ENCODE peak calls at places on chromosomes 5 and 9, in six cellular contexts. One of them, this sample, is unnamed.

GRCh38 chr5:150764530-150764929 is 5.7 kb upstream of the DCTN4 start:
- DNase-seq in Panc1: no peak
- DNase-seq in psoas muscle: no peak
- DNase-seq in endothelial cell of umbilical vein: no peak
- DNase-seq in GM23338: no peak
- DNase-seq in tibial artery: no peak
- DNase-seq in this sample: no peak

GRCh38 chr9:96599298-96599697 is 20.3 kb downstream of the CDC14B start:
- DNase-seq in psoas muscle: no peak
- DNase-seq in endothelial cell of umbilical vein: no peak
- DNase-seq in Panc1: no peak
- DNase-seq in tibial artery: no peak
- DNase-seq in GM23338: no peak
- DNase-seq in this sample: no peak

GRCh38 chr5:55173696-55174101 is 722 bp upstream of the CDC20B start:
- DNase-seq in endothelial cell of umbilical vein: no peak
- DNase-seq in GM23338: peak
- DNase-seq in tibial artery: no peak
- DNase-seq in Panc1: no peak
- DNase-seq in psoas muscle: no peak
- DNase-seq in this sample: no peak

GRCh38 chr5:138032572-138033274 is at the start of gene FAM13B:
- DNase-seq in GM23338: peak
- DNase-seq in endothelial cell of umbilical vein: peak
- DNase-seq in psoas muscle: peak
- DNase-seq in Panc1: no peak
- DNase-seq in tibial artery: peak
- DNase-seq in this sample: peak

GRCh38 chr5:137619191-137619870 is 116.6 kb downstream of the KLHL3 start:
- DNase-seq in Panc1: no peak
- DNase-seq in psoas muscle: peak
- DNase-seq in tibial artery: peak
- DNase-seq in endothelial cell of umbilical vein: no peak
- DNase-seq in GM23338: no peak
- DNase-seq in this sample: no peak

GRCh38 chr5:16827755-16828154 is 108.3 kb downstream of the MYO10 start:
- DNase-seq in endothelial cell of umbilical vein: no peak
- DNase-seq in tibial artery: no peak
- DNase-seq in psoas muscle: no peak
- DNase-seq in GM23338: no peak
- DNase-seq in Panc1: no peak
- DNase-seq in this sample: no peak

GRCh38 chr5:80961376-80962281 is 1.5 kb downstream of the RASGRF2 start:
- DNase-seq in tibial artery: no peak
- DNase-seq in endothelial cell of umbilical vein: no peak
- DNase-seq in psoas muscle: no peak
- DNase-seq in Panc1: no peak
- DNase-seq in GM23338: no peak
- DNase-seq in this sample: no peak

GRCh38 chr9:73183917-73184861 is 32.5 kb downstream of the ANXA1 start:
- DNase-seq in Panc1: no peak
- DNase-seq in tibial artery: no peak
- DNase-seq in endothelial cell of umbilical vein: peak
- DNase-seq in psoas muscle: no peak
- DNase-seq in GM23338: peak
- DNase-seq in this sample: no peak

GRCh38 chr5:172641359-172642045 is 439 bp downstream of the NEURL1B start:
- DNase-seq in tibial artery: no peak
- DNase-seq in psoas muscle: peak
- DNase-seq in endothelial cell of umbilical vein: no peak
- DNase-seq in GM23338: peak
- DNase-seq in Panc1: no peak
- DNase-seq in this sample: no peak

GRCh38 chr5:128196791-128197190 is 113.2 kb downstream of the SLC12A2 start:
- DNase-seq in psoas muscle: no peak
- DNase-seq in endothelial cell of umbilical vein: no peak
- DNase-seq in tibial artery: no peak
- DNase-seq in Panc1: no peak
- DNase-seq in GM23338: no peak
- DNase-seq in this sample: no peak

GRCh38 chr9:30075022-30075421 is 2309.4 kb upstream of the ACO1 start:
- DNase-seq in Panc1: no peak
- DNase-seq in GM23338: peak
- DNase-seq in psoas muscle: no peak
- DNase-seq in tibial artery: no peak
- DNase-seq in endothelial cell of umbilical vein: no peak
- DNase-seq in this sample: no peak

GRCh38 chr9:8782237-8782636 is 982.7 kb upstream of the DMAC1 start:
- DNase-seq in tibial artery: no peak
- DNase-seq in Panc1: no peak
- DNase-seq in GM23338: no peak
- DNase-seq in psoas muscle: no peak
- DNase-seq in endothelial cell of umbilical vein: no peak
- DNase-seq in this sample: no peak

GRCh38 chr5:107618233-107618632 is 52.5 kb downstream of the EFNA5 start:
- DNase-seq in endothelial cell of umbilical vein: peak
- DNase-seq in tibial artery: no peak
- DNase-seq in GM23338: no peak
- DNase-seq in Panc1: no peak
- DNase-seq in psoas muscle: no peak
- DNase-seq in this sample: no peak

GRCh38 chr5:176373100-176373818 is 8.0 kb downstream of the ARL10 start:
- DNase-seq in psoas muscle: no peak
- DNase-seq in endothelial cell of umbilical vein: no peak
- DNase-seq in GM23338: no peak
- DNase-seq in Panc1: no peak
- DNase-seq in tibial artery: peak
- DNase-seq in this sample: no peak

GRCh38 chr9:121840838-121841760 is 189.7 kb downstream of the DAB2IP start:
- DNase-seq in Panc1: no peak
- DNase-seq in tibial artery: no peak
- DNase-seq in psoas muscle: no peak
- DNase-seq in GM23338: no peak
- DNase-seq in endothelial cell of umbilical vein: no peak
- DNase-seq in this sample: peak

GRCh38 chr5:10518352-10518751 is 45.5 kb upstream of the ANKRD33B start:
- DNase-seq in Panc1: no peak
- DNase-seq in GM23338: no peak
- DNase-seq in endothelial cell of umbilical vein: peak
- DNase-seq in psoas muscle: no peak
- DNase-seq in tibial artery: no peak
- DNase-seq in this sample: no peak

GRCh38 chr9:14198544-14199510 is 115.1 kb downstream of the NFIB start:
- DNase-seq in GM23338: peak
- DNase-seq in Panc1: no peak
- DNase-seq in psoas muscle: peak
- DNase-seq in endothelial cell of umbilical vein: peak
- DNase-seq in tibial artery: peak
- DNase-seq in this sample: peak

GRCh38 chr5:138775034-138775433 is 21.8 kb downstream of the CTNNA1 start:
- DNase-seq in psoas muscle: no peak
- DNase-seq in tibial artery: no peak
- DNase-seq in Panc1: no peak
- DNase-seq in GM23338: no peak
- DNase-seq in endothelial cell of umbilical vein: no peak
- DNase-seq in this sample: no peak

GRCh38 chr5:32692066-32692746 is 18.9 kb upstream of the NPR3 start:
- DNase-seq in psoas muscle: no peak
- DNase-seq in endothelial cell of umbilical vein: no peak
- DNase-seq in tibial artery: no peak
- DNase-seq in GM23338: no peak
- DNase-seq in Panc1: no peak
- DNase-seq in this sample: no peak

GRCh38 chr9:20397348-20397747 is 225.0 kb downstream of the MLLT3 start:
- DNase-seq in GM23338: peak
- DNase-seq in Panc1: no peak
- DNase-seq in endothelial cell of umbilical vein: no peak
- DNase-seq in psoas muscle: no peak
- DNase-seq in tibial artery: no peak
- DNase-seq in this sample: no peak

GRCh38 chr5:79982136-79982535 is 8.9 kb downstream of the MTX3 start:
- DNase-seq in psoas muscle: no peak
- DNase-seq in endothelial cell of umbilical vein: no peak
- DNase-seq in tibial artery: no peak
- DNase-seq in GM23338: no peak
- DNase-seq in Panc1: no peak
- DNase-seq in this sample: no peak

GRCh38 chr9:133700861-133701320 is 37.3 kb downstream of the SARDH start:
- DNase-seq in GM23338: no peak
- DNase-seq in Panc1: no peak
- DNase-seq in psoas muscle: no peak
- DNase-seq in endothelial cell of umbilical vein: no peak
- DNase-seq in tibial artery: no peak
- DNase-seq in this sample: no peak

GRCh38 chr5:35393901-35394300 is 163.6 kb upstream of the PRLR start:
- DNase-seq in GM23338: no peak
- DNase-seq in endothelial cell of umbilical vein: no peak
- DNase-seq in tibial artery: no peak
- DNase-seq in psoas muscle: no peak
- DNase-seq in Panc1: no peak
- DNase-seq in this sample: no peak

GRCh38 chr5:139806111-139806510 is 10.5 kb downstream of the PSD2 start:
- DNase-seq in tibial artery: no peak
- DNase-seq in GM23338: no peak
- DNase-seq in endothelial cell of umbilical vein: no peak
- DNase-seq in psoas muscle: no peak
- DNase-seq in Panc1: no peak
- DNase-seq in this sample: no peak

GRCh38 chr9:116377179-116377790 is 223.7 kb downstream of the PAPPA start:
- DNase-seq in psoas muscle: no peak
- DNase-seq in tibial artery: no peak
- DNase-seq in Panc1: peak
- DNase-seq in endothelial cell of umbilical vein: peak
- DNase-seq in GM23338: no peak
- DNase-seq in this sample: no peak

GRCh38 chr5:56320686-56321085 is 87.6 kb upstream of the ANKRD55 start:
- DNase-seq in tibial artery: no peak
- DNase-seq in endothelial cell of umbilical vein: no peak
- DNase-seq in Panc1: no peak
- DNase-seq in GM23338: no peak
- DNase-seq in psoas muscle: no peak
- DNase-seq in this sample: no peak
- H3K27ac ChIP-seq in tibial artery: no peak
- H3K27ac ChIP-seq in endothelial cell of umbilical vein: no peak
- H3K27ac ChIP-seq in Panc1: no peak
- H3K27ac ChIP-seq in GM23338: no peak
- H3K27ac ChIP-seq in psoas muscle: no peak
- H3K27ac ChIP-seq in this sample: no peak

GRCh38 chr5:112064956-112065355 is 308.0 kb upstream of the NREP start:
- DNase-seq in Panc1: no peak
- DNase-seq in endothelial cell of umbilical vein: no peak
- DNase-seq in tibial artery: no peak
- DNase-seq in psoas muscle: no peak
- DNase-seq in GM23338: no peak
- DNase-seq in this sample: no peak

GRCh38 chr5:112063191-112063590 is 306.2 kb upstream of the NREP start:
- DNase-seq in endothelial cell of umbilical vein: no peak
- DNase-seq in GM23338: no peak
- DNase-seq in Panc1: no peak
- DNase-seq in psoas muscle: no peak
- DNase-seq in tibial artery: no peak
- DNase-seq in this sample: no peak

GRCh38 chr5:112063878-112064615 is 307.1 kb upstream of the NREP start:
- DNase-seq in Panc1: no peak
- DNase-seq in psoas muscle: no peak
- DNase-seq in endothelial cell of umbilical vein: no peak
- DNase-seq in tibial artery: no peak
- DNase-seq in GM23338: no peak
- DNase-seq in this sample: no peak

DNA sequence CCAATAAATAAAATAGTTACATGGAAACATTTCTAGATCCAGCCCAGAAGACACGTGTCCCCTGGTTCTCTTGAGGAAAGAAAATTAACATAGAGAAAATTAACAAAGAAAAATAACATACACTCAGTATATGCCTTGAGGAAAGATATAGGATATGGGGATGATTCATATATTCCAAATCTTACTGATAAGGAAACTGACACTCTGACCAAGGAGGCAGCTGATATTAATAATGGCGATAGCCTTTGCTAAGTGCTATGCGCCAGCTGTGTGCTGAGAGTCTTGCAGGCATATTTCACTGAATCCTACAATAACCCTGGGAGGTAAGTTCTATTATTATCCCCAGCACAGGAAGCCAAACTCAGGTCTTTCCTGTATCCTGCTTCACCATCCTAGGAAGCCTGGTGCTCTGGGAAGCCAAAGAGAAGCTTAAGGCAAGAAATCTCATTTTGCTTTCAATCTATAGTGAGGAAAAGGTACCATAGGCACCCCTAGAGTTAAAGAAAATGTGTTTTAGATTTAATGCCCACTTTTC is 302.7 kb upstream of the NREP start:
- DNase-seq in endothelial cell of umbilical vein: no peak
- DNase-seq in psoas muscle: no peak
- DNase-seq in GM23338: no peak
- DNase-seq in Panc1: no peak
- DNase-seq in tibial artery: no peak
- DNase-seq in this sample: no peak
- TF ChIP-seq CTCF in endothelial cell of umbilical vein: no peak
- TF ChIP-seq CTCF in psoas muscle: no peak
- TF ChIP-seq CTCF in GM23338: no peak
- TF ChIP-seq CTCF in Panc1: no peak
- TF ChIP-seq CTCF in tibial artery: no peak
- TF ChIP-seq CTCF in this sample: no peak

DNA sequence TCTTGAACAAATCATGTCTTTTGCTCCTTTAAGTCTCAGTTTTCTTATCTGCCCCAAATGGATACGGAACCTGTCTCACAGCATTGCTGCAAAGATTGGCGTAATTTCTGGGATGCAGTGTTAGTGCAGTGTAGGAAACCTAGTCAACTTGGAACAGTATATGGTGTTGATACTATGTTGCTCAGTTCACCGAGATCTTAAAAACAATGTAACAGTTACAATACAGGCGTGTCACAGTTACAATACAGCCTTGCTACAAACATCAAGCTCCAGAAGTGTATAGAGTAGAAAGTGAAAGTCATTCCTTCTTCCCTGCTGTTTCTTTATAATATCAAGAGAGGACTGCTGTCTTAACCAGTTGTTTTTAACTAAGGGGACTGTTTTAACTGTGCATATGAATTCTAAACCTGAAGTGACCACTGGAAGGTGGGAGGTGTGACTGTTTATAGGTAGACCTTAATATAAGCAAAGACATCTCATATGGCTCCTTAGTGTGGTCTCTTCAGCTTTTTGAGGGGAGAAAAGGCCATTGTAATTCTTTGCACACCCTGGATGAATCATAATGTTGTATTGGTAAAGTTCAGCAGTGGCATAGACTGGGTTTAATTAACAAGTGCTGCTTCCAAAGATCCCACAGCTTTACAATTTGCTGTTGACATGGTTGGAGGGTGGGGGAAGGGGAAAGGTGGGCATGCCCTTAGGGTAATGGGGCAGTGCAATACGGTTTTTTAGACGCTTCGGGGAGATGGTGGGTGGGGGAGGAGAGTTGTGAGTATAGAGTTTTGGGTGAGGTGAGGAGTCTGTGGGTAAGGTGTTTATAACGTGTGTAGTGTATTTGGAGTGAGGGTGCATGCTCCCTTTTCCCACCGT is 12.9 kb downstream of the PRRC2B start:
- DNase-seq in GM23338: no peak
- DNase-seq in tibial artery: no peak
- DNase-seq in psoas muscle: no peak
- DNase-seq in Panc1: no peak
- DNase-seq in endothelial cell of umbilical vein: peak
- DNase-seq in this sample: no peak
- H3K27ac ChIP-seq in GM23338: peak
- H3K27ac ChIP-seq in tibial artery: peak
- H3K27ac ChIP-seq in psoas muscle: peak
- H3K27ac ChIP-seq in Panc1: peak
- H3K27ac ChIP-seq in endothelial cell of umbilical vein: peak
- H3K27ac ChIP-seq in this sample: no peak

GRCh38 chr9:114324492-114324891 is 1.6 kb downstream of the ORM1 start:
- DNase-seq in GM23338: no peak
- DNase-seq in endothelial cell of umbilical vein: no peak
- DNase-seq in psoas muscle: no peak
- DNase-seq in Panc1: no peak
- DNase-seq in tibial artery: no peak
- DNase-seq in this sample: no peak
- TF ChIP-seq CTCF in GM23338: no peak
- TF ChIP-seq CTCF in endothelial cell of umbilical vein: no peak
- TF ChIP-seq CTCF in psoas muscle: no peak
- TF ChIP-seq CTCF in Panc1: no peak
- TF ChIP-seq CTCF in tibial artery: no peak
- TF ChIP-seq CTCF in this sample: no peak

This sample was measured in right lobe of liver.